ENCODE peak calls at places on chromosomes 6 and 20, in four cellular contexts. B, X, G and C are unnamed samples.

GRCh38 chr6:5235830-5236229 is 24.9 kb downstream of the LYRM4 start:
- DNase-seq in G (peak; percentile 51), B (no peak), X (no peak), C (no peak)

GRCh38 chr6:33160728-33161323 is 31.4 kb downstream of the COL11A2 start:
- DNase-seq in G (no peak), B (no peak), X (no peak), C (no peak)

GRCh38 chr6:130945401-130945919 is 117.6 kb downstream of the EPB41L2 start:
- DNase-seq in B (no peak), G (peak; percentile 85), X (no peak), C (no peak)

GRCh38 chr6:327538-328183 is 35.4 kb downstream of the DUSP22 start:
- DNase-seq in G (no peak), X (no peak), B (no peak), C (no peak)

GRCh38 chr20:39076958-39077357 is 114.8 kb downstream of the DHX35 start:
- DNase-seq in B (no peak), G (no peak), X (no peak), C (no peak)

GRCh38 chr6:39752835-39753744 is 27.9 kb upstream of the KIF6 start:
- DNase-seq in X (no peak), G (no peak), B (peak; percentile 9), C (no peak)

GRCh38 chr20:43843096-43843964 is 71.3 kb upstream of the TOX2 start:
- DNase-seq in B (no peak), G (no peak), X (no peak), C (no peak)

GRCh38 chr6:579339-579738 is 77.6 kb downstream of the HUS1B start:
- DNase-seq in G (peak; percentile 25), B (no peak), X (no peak), C (peak; percentile 59)

GRCh38 chr6:53268858-53269608 is 79.7 kb downstream of the ELOVL5 start:
- DNase-seq in G (no peak), X (no peak), B (no peak), C (no peak)

GRCh38 chr6:5606546-5606945 is 345.2 kb downstream of the FARS2 start:
- DNase-seq in X (no peak), B (no peak), G (no peak), C (no peak)

GRCh38 chr20:50003253-50003656 is 20.5 kb downstream of the SNAI1 start:
- DNase-seq in X (no peak), B (no peak), G (no peak), C (no peak)

GRCh38 chr20:41119593-41120561 is 17.5 kb upstream of the PLCG1 start:
- DNase-seq in G (peak; percentile 52), B (no peak), X (no peak), C (no peak)

GRCh38 chr6:29627762-29628418 is 5.1 kb downstream of the GABBR1 start:
- DNase-seq in B (no peak), X (peak; percentile 95), G (no peak), C (peak; percentile 62)

GRCh38 chr20:49572857-49573256 is 4.9 kb upstream of the PTGIS start:
- DNase-seq in X (no peak), G (no peak), B (no peak), C (no peak)

GRCh38 chr20:3081641-3082040 is 2.9 kb downstream of the AVP start:
- DNase-seq in B (no peak), X (no peak), G (no peak), C (no peak)

GRCh38 chr6:26211963-26212362 is 124.7 kb downstream of the HFE start:
- DNase-seq in G (no peak), B (no peak), X (no peak), C (no peak)

GRCh38 chr6:37643851-37644672 is 53.6 kb downstream of the MDGA1 start:
- DNase-seq in X (peak; percentile 54), G (no peak), B (no peak), C (no peak)

GRCh38 chr6:134316733-134317431 is 1.0 kb downstream of the SGK1 start:
- DNase-seq in X (no peak), G (no peak), B (no peak), C (no peak)

GRCh38 chr6:18091382-18091781 is 31.1 kb downstream of the NHLRC1 start:
- DNase-seq in X (no peak), G (no peak), B (no peak), C (no peak)

GRCh38 chr6:11439908-11440307 is 97.6 kb upstream of the TMEM170B start:
- DNase-seq in B (no peak), X (no peak), G (no peak), C (no peak)

GRCh38 chr20:3729811-3730550 is 2.5 kb upstream of the HSPA12B start:
- DNase-seq in B (no peak), X (no peak), G (no peak), C (no peak)

GRCh38 chr20:59777814-59778575 is 155.4 kb downstream of the SYCP2 start:
- DNase-seq in G (no peak), X (no peak), B (no peak), C (no peak)

GRCh38 chr6:15304337-15305078 is 58.6 kb downstream of the JARID2 start:
- DNase-seq in G (no peak), X (no peak), B (no peak), C (no peak)

GRCh38 chr20:8021541-8022269 is 2.1 kb upstream of the TMX4 start:
- DNase-seq in G (no peak), X (no peak), B (no peak), C (no peak)

DNA sequence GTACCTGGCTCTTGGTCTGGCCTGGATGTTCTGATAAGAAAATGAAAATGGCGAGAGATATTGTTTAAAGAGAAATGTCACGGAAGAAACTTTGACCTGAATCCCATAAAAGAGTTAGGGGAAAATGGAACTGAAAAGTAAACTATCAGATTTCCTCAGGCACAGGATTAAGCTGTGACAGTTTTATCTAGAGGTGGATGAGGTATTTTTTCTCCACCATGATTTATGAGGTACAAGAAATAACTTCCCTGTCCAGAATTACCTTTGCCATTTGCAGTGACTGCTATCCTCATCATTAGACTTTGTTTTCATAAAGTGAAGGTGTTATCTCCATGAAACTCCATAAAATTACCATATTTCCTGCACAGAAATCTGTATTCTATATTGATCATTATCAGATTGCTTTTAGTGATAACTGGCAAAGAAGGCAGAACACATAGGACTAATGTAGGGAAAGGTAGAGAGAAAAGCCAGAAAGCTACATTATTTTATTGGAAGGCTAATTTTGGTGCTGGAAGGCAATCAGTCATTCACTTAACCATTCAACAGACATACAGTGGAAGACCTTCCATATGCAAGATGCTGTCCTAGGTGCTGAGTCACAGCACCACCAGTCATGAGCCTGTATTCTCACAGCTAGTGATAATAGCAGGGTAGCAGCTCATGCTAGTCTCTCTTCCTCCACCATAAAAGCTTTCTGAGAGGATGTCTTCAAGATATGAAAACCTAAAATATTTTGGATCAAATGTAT is 427.3 kb upstream of the CITED2 start:
- DNase-seq in X (no peak), G (no peak), B (no peak), C (peak; percentile 27)
- TF ChIP-seq TARDBP in X (no peak), G (no peak), B (no peak), C (no peak)

GRCh38 chr6:154122195-154122925 is 83.3 kb downstream of the OPRM1 start:
- DNase-seq in G (no peak), X (no peak), B (no peak), C (no peak)
- TF ChIP-seq TARDBP in G (no peak), X (no peak), B (no peak), C (no peak)

GRCh38 chr6:126339796-126340750 is at the start of gene CENPW:
- DNase-seq in X (peak; percentile 97), G (peak; percentile 88), B (peak; percentile 48), C (peak; percentile 97)

GRCh38 chr6:126335210-126335609 is 4.7 kb upstream of the CENPW start:
- DNase-seq in G (no peak), X (no peak), B (no peak), C (no peak)

GRCh38 chr6:126341126-126341525 is 1.2 kb downstream of the CENPW start:
- DNase-seq in G (no peak), B (no peak), X (no peak), C (no peak)

GRCh38 chr6:126333729-126334128 is 6.2 kb upstream of the CENPW start:
- DNase-seq in B (no peak), X (no peak), G (no peak), C (no peak)

GRCh38 chr6:126337323-126337722 is 2.6 kb upstream of the CENPW start:
- DNase-seq in B (no peak), G (no peak), X (no peak), C (no peak)
- TF ChIP-seq TARDBP in B (no peak), G (no peak), X (no peak), C (no peak)

DNA sequence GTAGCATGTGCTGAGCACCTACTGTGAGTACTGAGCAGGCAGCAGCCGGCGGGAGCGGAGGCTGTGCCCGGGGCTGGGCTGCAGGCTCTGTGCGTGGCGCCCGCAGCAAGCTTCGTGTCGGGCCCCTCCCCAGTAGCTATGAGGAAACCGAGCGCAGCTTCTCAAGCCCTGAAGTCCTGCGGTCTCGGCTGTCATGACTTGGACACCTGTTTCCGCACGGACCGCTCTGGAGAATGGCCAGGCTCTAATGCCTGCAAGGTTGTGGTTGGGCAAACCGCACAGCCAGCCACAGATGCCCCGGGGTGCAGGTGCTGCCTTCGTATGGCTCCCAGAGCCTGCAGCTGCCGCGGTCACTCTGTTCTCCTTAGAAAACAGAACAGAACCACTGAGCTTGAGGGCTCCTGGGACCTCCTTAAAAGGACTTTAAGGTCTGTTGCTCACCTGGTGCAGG is 33.7 kb downstream of the PYGB start:
- DNase-seq in G (no peak), X (no peak), B (peak; percentile 64), C (no peak)
- TF ChIP-seq TARDBP in G (no peak), X (no peak), B (no peak), C (no peak)